ENCODE peak calls at places on chromosomes 3 and 15, in eight cellular contexts. M is left ventricle myocardium inferior; Z is brain microvascular endothelial cell; J is HFF-Myc; O is fibroblast of the aortic adventitia; H is CD8-positive, alpha-beta T cell; Y is BJ; B is Panc1. V is an unnamed sample.

GRCh38 chr15:85649372-85649771 is 145.4 kb downstream of the KLHL25 start:
- DNase-seq in O (peak), B (peak), H (peak), J (peak), Y (peak), M (no peak), Z (peak), V (peak)

GRCh38 chr15:60528530-60528929 is 49.6 kb upstream of the ICE2 start:
- DNase-seq in J (no peak), Y (no peak), O (peak), Z (peak), B (no peak), H (no peak), M (no peak), V (no peak)

GRCh38 chr3:94071713-94072284 is 8.9 kb downstream of the NSUN3 start:
- DNase-seq in B (no peak), M (no peak), Y (no peak), Z (no peak), H (no peak), J (no peak), O (no peak), V (no peak)

GRCh38 chr15:30921781-30922371 is 18.2 kb downstream of the FAN1 start:
- DNase-seq in Y (no peak), J (no peak), B (no peak), Z (no peak), O (no peak), M (peak), H (no peak), V (no peak)

GRCh38 chr15:48433226-48433886 is 102.1 kb downstream of the DUT start:
- DNase-seq in Y (no peak), H (no peak), Z (no peak), O (peak), J (no peak), B (no peak), M (no peak), V (peak)

GRCh38 chr3:59412506-59412905 is 362.7 kb upstream of the CFAP20DC start:
- DNase-seq in O (no peak), H (no peak), Y (no peak), Z (no peak), M (no peak), J (no peak), B (no peak), V (peak)

GRCh38 chr3:16370872-16371740 is 106.1 kb downstream of the OXNAD1 start:
- DNase-seq in Z (no peak), O (peak), M (peak), Y (no peak), H (no peak), J (no peak), B (no peak), V (no peak)

GRCh38 chr3:157540656-157541055 is 37.4 kb upstream of the VEPH1 start:
- DNase-seq in Z (no peak), O (no peak), M (no peak), B (no peak), Y (no peak), J (no peak), H (no peak), V (no peak)

GRCh38 chr15:80951941-80952340 is 37.7 kb downstream of the MESD start:
- DNase-seq in Y (no peak), M (no peak), Z (no peak), O (peak), H (no peak), B (no peak), J (no peak), V (peak)

GRCh38 chr3:194326192-194327029 is 24.7 kb downstream of the CPN2 start:
- DNase-seq in B (no peak), Y (no peak), O (peak), H (no peak), Z (no peak), J (no peak), M (no peak), V (peak)

GRCh38 chr15:39114690-39115378 is 466.0 kb upstream of the THBS1 start:
- DNase-seq in H (no peak), B (no peak), Y (no peak), Z (no peak), O (no peak), J (no peak), M (no peak), V (no peak)

GRCh38 chr15:62352817-62353216 is 187.7 kb upstream of the C2CD4B start:
- DNase-seq in Z (no peak), M (no peak), O (no peak), Y (no peak), J (no peak), B (no peak), H (no peak), V (no peak)

GRCh38 chr3:143596957-143597642 is 251.2 kb downstream of the SLC9A9 start:
- DNase-seq in J (no peak), B (no peak), O (no peak), H (no peak), M (no peak), Y (no peak), Z (no peak), V (no peak)

GRCh38 chr3:175743733-175744400 is 884.7 kb downstream of the NAALADL2 start:
- DNase-seq in Z (peak), H (no peak), O (peak), Y (no peak), M (no peak), B (peak), J (peak), V (peak)

GRCh38 chr3:46913644-46914043 is 36.1 kb downstream of the PTH1R start:
- DNase-seq in H (no peak), Y (no peak), M (peak), O (peak), Z (peak), J (no peak), B (no peak), V (no peak)

GRCh38 chr3:62057339-62058047 is 315.9 kb downstream of the FEZF2 start:
- DNase-seq in J (no peak), B (no peak), M (no peak), H (no peak), O (no peak), Z (peak), Y (no peak), V (no peak)

GRCh38 chr3:44674211-44674610 is 25.7 kb downstream of the ZNF35 start:
- DNase-seq in H (no peak), O (no peak), M (no peak), Z (no peak), J (no peak), Y (no peak), B (no peak), V (no peak)

GRCh38 chr15:40598126-40598525 is 4.1 kb downstream of the KNL1 start:
- DNase-seq in Z (no peak), Y (no peak), B (no peak), O (no peak), H (no peak), J (no peak), M (no peak), V (peak)

GRCh38 chr15:73650387-73651126 is 17.4 kb upstream of the NPTN start:
- DNase-seq in Z (no peak), Y (peak), M (no peak), H (no peak), O (peak), J (no peak), B (no peak), V (peak)

GRCh38 chr15:99951471-99951870 is 218.2 kb upstream of the LYSMD4 start:
- DNase-seq in B (no peak), H (no peak), Z (no peak), J (no peak), O (peak), Y (no peak), M (no peak), V (no peak)

GRCh38 chr15:90449206-90449735 is 61.2 kb downstream of the IQGAP1 start:
- DNase-seq in O (no peak), J (no peak), M (no peak), Z (peak), Y (no peak), H (no peak), B (no peak), V (no peak)

GRCh38 chr3:131630117-131630516 is 127.3 kb upstream of the MRPL3 start:
- DNase-seq in B (no peak), M (no peak), Z (no peak), Y (no peak), J (peak), O (peak), H (no peak), V (peak)

GRCh38 chr15:23857028-23857641 is 170.0 kb upstream of the NDN start:
- DNase-seq in J (no peak), B (no peak), Z (peak), O (no peak), M (no peak), H (no peak), Y (no peak), V (peak)

GRCh38 chr3:7285502-7285901 is 424.6 kb downstream of the GRM7 start:
- DNase-seq in H (no peak), Y (no peak), B (no peak), Z (no peak), J (no peak), O (no peak), M (no peak), V (no peak)

GRCh38 chr15:28096720-28097431 is 2.2 kb downstream of the OCA2 start:
- DNase-seq in B (no peak), H (no peak), O (no peak), M (no peak), Y (no peak), J (no peak), Z (no peak), V (no peak)

GRCh38 chr15:52523646-52524045 is 5.0 kb downstream of the MYO5A start:
- DNase-seq in Z (no peak), M (no peak), Y (no peak), J (no peak), H (no peak), O (no peak), B (no peak), V (no peak)

GRCh38 chr3:141305436-141305835 is 62.9 kb upstream of the ZBTB38 start:
- DNase-seq in J (no peak), O (peak), M (no peak), B (no peak), Z (peak), Y (no peak), H (no peak), V (peak)

GRCh38 chr15:39680868-39681267 is 100.0 kb downstream of the THBS1 start:
- DNase-seq in Z (no peak), H (no peak), M (no peak), J (no peak), Y (peak), B (no peak), O (peak), V (peak)

GRCh38 chr3:183698760-183699159 is 1.2 kb downstream of the YEATS2 start:
- DNase-seq in M (no peak), H (no peak), O (peak), Y (no peak), J (no peak), Z (no peak), B (no peak), V (peak)

GRCh38 chr3:100492059-100492809 is at the start of gene TMEM45A:
- DNase-seq in Z (peak), Y (peak), J (peak), H (peak), B (peak), M (peak), O (peak), V (peak)

GRCh38 chr15:40095381-40096093 is 13.1 kb downstream of the BMF start:
- DNase-seq in H (no peak), B (no peak), Z (no peak), J (no peak), M (no peak), Y (no peak), O (no peak), V (no peak)

GRCh38 chr3:17057316-17057715 is 172.6 kb downstream of the PLCL2 start:
- DNase-seq in J (no peak), Z (peak), H (no peak), O (peak), Y (peak), B (no peak), M (no peak), V (peak)

GRCh38 chr15:65405793-65406192 is 17.0 kb downstream of the IGDCC4 start:
- DNase-seq in Z (no peak), M (no peak), O (no peak), B (no peak), J (no peak), H (no peak), Y (no peak), V (no peak)
- H3K4me3 ChIP-seq in Z (no peak), M (no peak), O (no peak), B (no peak), J (no peak), H (no peak), Y (no peak), V (no peak)

GRCh38 chr15:29126821-29127461 is 142.7 kb downstream of the NSMCE3 start:
- DNase-seq in J (no peak), Z (no peak), B (no peak), Y (no peak), H (no peak), O (no peak), M (peak), V (no peak)
- TF ChIP-seq CTCF in J (no peak), Z (peak), B (no peak), Y (no peak), H (no peak), O (no peak), M (no peak), V (no peak)

GRCh38 chr3:9778102-9778501 is 8.4 kb upstream of the CAMK1 start:
- DNase-seq in Z (peak), M (no peak), J (no peak), O (peak), B (no peak), Y (peak), H (no peak), V (peak)

GRCh38 chr3:9778518-9779129 is 8.9 kb upstream of the CAMK1 start:
- DNase-seq in Y (no peak), H (no peak), B (no peak), O (no peak), M (no peak), J (no peak), Z (no peak), V (peak)

GRCh38 chr3:9780451-9780797 is 10.7 kb upstream of the CAMK1 start:
- DNase-seq in M (no peak), Y (no peak), J (no peak), B (no peak), O (no peak), H (no peak), Z (no peak), V (no peak)

GRCh38 chr3:9779721-9780450 is 10.1 kb upstream of the CAMK1 start:
- DNase-seq in J (no peak), Z (no peak), H (peak), B (no peak), M (no peak), O (no peak), Y (no peak), V (no peak)

GRCh38 chr3:9779197-9779596 is 9.4 kb upstream of the CAMK1 start:
- DNase-seq in H (no peak), O (no peak), B (no peak), Y (no peak), Z (no peak), M (no peak), J (no peak), V (no peak)
- H3K4me3 ChIP-seq in H (no peak), O (no peak), B (no peak), Y (no peak), Z (no peak), M (no peak), J (no peak), V (no peak)

DNA sequence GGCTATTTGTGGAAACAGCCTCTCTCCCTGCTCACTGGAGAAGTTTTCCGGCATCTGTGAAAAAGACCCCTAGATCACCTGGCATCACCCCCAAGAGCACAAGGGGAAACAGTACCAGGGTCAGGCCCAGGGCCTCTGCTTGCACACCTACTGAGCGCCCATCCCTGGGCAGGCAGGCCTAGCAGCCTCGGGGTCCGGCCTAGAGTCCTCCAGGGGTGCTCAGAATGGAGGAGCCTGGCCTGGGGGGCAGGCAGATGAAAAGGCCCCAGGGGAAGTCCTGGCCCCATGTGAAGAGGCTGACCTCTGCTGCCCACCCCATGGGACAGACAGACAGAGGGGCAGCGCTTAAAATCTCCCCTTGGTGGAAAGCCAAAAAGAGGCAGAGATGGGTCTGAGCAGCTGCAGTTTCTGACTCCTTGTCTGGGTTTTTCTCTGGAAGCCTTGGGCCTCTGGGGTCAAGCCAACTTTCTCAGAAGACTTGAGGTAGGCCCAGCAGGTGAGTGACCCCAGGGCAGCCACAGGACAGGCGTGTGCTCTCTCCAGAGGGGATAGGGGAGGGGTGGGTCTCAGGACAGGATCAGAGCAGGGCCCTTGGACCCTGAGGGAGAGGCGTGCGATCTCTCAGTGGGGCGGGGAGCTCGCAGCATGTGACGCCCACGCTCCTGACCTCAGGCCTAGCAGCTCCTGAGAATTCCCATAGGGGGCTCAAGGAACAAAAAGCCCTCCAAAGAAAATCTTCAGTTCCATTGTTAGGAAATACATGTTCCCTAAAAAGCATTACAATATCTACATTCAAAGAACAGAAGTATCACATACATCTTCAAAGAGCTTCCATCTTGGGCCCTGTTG is 34.5 kb upstream of the DUSP7 start:
- DNase-seq in M (peak), J (no peak), B (no peak), Z (no peak), O (no peak), H (no peak), Y (no peak), V (no peak)
- TF ChIP-seq CTCF in M (no peak), J (no peak), B (no peak), Z (peak), O (no peak), H (no peak), Y (no peak), V (no peak)

GRCh38 chr3:65597225-65597951 is 441.3 kb downstream of the MAGI1 start:
- DNase-seq in M (no peak), J (no peak), Z (no peak), O (peak), Y (no peak), B (no peak), H (no peak), V (peak)

GRCh38 chr3:65596511-65597224 is 442.1 kb downstream of the MAGI1 start:
- DNase-seq in B (no peak), O (no peak), H (no peak), J (no peak), M (no peak), Z (no peak), Y (no peak), V (no peak)

GRCh38 chr3:65595997-65596300 is 442.8 kb downstream of the MAGI1 start:
- DNase-seq in Y (no peak), J (no peak), H (no peak), M (no peak), O (no peak), B (no peak), Z (no peak), V (no peak)

GRCh38 chr3:65593780-65594752 is 444.7 kb downstream of the MAGI1 start:
- DNase-seq in O (no peak), Y (no peak), M (no peak), Z (no peak), H (no peak), B (no peak), J (no peak), V (no peak)

GRCh38 chr3:65595222-65595996 is 443.3 kb downstream of the MAGI1 start:
- DNase-seq in H (no peak), M (no peak), Z (no peak), Y (no peak), J (no peak), O (no peak), B (no peak), V (no peak)
- H3K4me3 ChIP-seq in H (no peak), M (no peak), Z (no peak), Y (no peak), J (no peak), O (no peak), B (no peak), V (no peak)

DNA sequence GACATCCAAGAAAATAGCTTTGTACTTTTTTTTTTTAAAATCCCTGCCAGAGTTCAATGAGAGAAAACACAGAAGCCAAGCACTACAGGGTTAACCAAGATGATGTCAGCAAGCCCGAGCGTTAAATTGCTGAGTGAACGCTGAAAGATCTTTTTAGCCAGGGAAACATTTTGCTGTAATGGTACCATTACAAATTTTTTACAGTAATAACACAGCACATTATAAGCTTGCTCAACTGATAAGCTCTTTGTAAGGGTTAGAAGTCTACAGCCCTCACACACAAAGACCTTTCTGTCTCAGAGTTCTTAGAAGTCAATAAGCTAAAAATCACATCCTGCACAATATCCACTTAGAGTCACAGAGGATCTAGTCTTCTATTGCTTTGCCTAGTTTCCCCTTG is 30.0 kb downstream of the CHSY1 start:
- DNase-seq in Y (no peak), O (peak), B (no peak), M (no peak), J (no peak), H (no peak), Z (no peak), V (no peak)
- TF ChIP-seq CTCF in Y (no peak), O (no peak), B (no peak), M (no peak), J (no peak), H (no peak), Z (no peak), V (no peak)

V was measured in AG10803.